ENCODE peak calls at places on chromosomes 13 and 19, in four cellular contexts. J, V, A and N are unnamed samples.

GRCh38 chr13:36533806-36534205 is 101.5 kb downstream of the CCNA1 start:
- DNase-seq in J (no peak), V (no peak), A (no peak), N (no peak)

GRCh38 chr13:72643339-72643989 is 84.0 kb downstream of the MZT1 start:
- DNase-seq in A (no peak), J (peak), V (no peak), N (peak)

GRCh38 chr19:49570997-49571676 is 9.2 kb downstream of the NOSIP start:
- DNase-seq in A (no peak), J (peak), V (no peak), N (no peak)

GRCh38 chr19:5038631-5039271 is 69.8 kb downstream of the KDM4B start:
- DNase-seq in J (peak), A (no peak), V (no peak), N (no peak)

GRCh38 chr13:57627663-57628062 is 3.9 kb upstream of the PCDH17 start:
- DNase-seq in J (peak), A (no peak), V (no peak), N (no peak)

GRCh38 chr19:36436531-36436930 is 18.1 kb upstream of the ZFP82 start:
- DNase-seq in V (no peak), J (no peak), A (no peak), N (no peak)

GRCh38 chr19:17610384-17610783 is 54.9 kb downstream of the COLGALT1 start:
- DNase-seq in J (no peak), A (no peak), V (no peak), N (no peak)

GRCh38 chr13:25898991-25899390 is 152.8 kb downstream of the SHISA2 start:
- DNase-seq in V (no peak), J (no peak), A (no peak), N (no peak)

GRCh38 chr19:18659281-18660050 is 22.6 kb downstream of the KLHL26 start:
- DNase-seq in A (no peak), J (no peak), V (no peak), N (no peak)

GRCh38 chr13:64910061-64910460 is 2320.1 kb downstream of the PCDH9 start:
- DNase-seq in J (no peak), A (no peak), V (no peak), N (no peak)

GRCh38 chr13:109880371-109881346 is 94.3 kb upstream of the IRS2 start:
- DNase-seq in A (no peak), V (no peak), J (no peak), N (no peak)

GRCh38 chr13:80084086-80084676 is 256.7 kb downstream of the SPRY2 start:
- DNase-seq in A (no peak), V (no peak), J (no peak), N (no peak)

GRCh38 chr13:28954810-28955209 is 134.7 kb downstream of the MTUS2 start:
- DNase-seq in A (no peak), J (no peak), V (no peak), N (no peak)

GRCh38 chr13:94505730-94506129 is 26.2 kb upstream of the DCT start:
- DNase-seq in A (no peak), J (no peak), V (no peak), N (no peak)

GRCh38 chr19:30450945-30451344 is 78.8 kb downstream of the ZNF536 start:
- DNase-seq in V (no peak), A (no peak), J (no peak), N (peak)

GRCh38 chr19:7783991-7784421 is 21.0 kb downstream of the CLEC4M start:
- DNase-seq in V (no peak), J (no peak), A (no peak), N (no peak)

GRCh38 chr13:69556540-69557196 is 551.0 kb upstream of the ATXN8OS start:
- DNase-seq in J (no peak), A (no peak), V (no peak), N (no peak)

GRCh38 chr19:6047741-6048231 is 62.5 kb downstream of the RFX2 start:
- DNase-seq in A (no peak), J (peak), V (no peak), N (no peak)

GRCh38 chr19:4647676-4648644 is 8.6 kb downstream of the TNFAIP8L1 start:
- DNase-seq in V (no peak), A (no peak), J (no peak), N (no peak)

GRCh38 chr19:3100331-3100730 is 6.2 kb downstream of the GNA11 start:
- DNase-seq in A (no peak), J (peak), V (no peak), N (no peak)

GRCh38 chr19:50459067-50459456 is 17.2 kb upstream of the EMC10 start:
- DNase-seq in J (no peak), V (no peak), A (no peak), N (no peak)

GRCh38 chr13:23598371-23598770 is 28.2 kb downstream of the TNFRSF19 start:
- DNase-seq in J (no peak), V (no peak), A (no peak), N (no peak)

GRCh38 chr13:109369357-109370052 is 416.9 kb downstream of the IRS2 start:
- DNase-seq in J (no peak), A (no peak), V (peak), N (peak)